ENCODE peak calls at places on chromosomes 3 and 15, in seven cellular contexts. One of them, this sample, is unnamed.
A peak's percentile ranks its signal among the peaks of the same experiment; 100 is the strongest.

GRCh38 chr3:50811893-50812292 is 137.2 kb downstream of the DOCK3 start:
- DNase-seq in AG04450: no peak
- DNase-seq in fibroblast of lung: no peak
- DNase-seq in mesothelial cell of epicardium: no peak
- DNase-seq in brain microvascular endothelial cell: no peak
- DNase-seq in OCI-LY7: no peak
- DNase-seq in GM13977: no peak
- DNase-seq in this sample: no peak

GRCh38 chr3:194836676-194837075 is 151.0 kb downstream of the FAM43A start:
- DNase-seq in AG04450: no peak
- DNase-seq in fibroblast of lung: no peak
- DNase-seq in mesothelial cell of epicardium: no peak
- DNase-seq in brain microvascular endothelial cell: no peak
- DNase-seq in OCI-LY7: no peak
- DNase-seq in GM13977: no peak
- DNase-seq in this sample: no peak

GRCh38 chr15:48644827-48645557 is 517 bp downstream of the FBN1 start:
- DNase-seq in AG04450: no peak
- DNase-seq in fibroblast of lung: peak; percentile 76
- DNase-seq in mesothelial cell of epicardium: peak; percentile 75
- DNase-seq in brain microvascular endothelial cell: no peak
- DNase-seq in OCI-LY7: no peak
- DNase-seq in GM13977: peak; percentile 73
- DNase-seq in this sample: peak; percentile 75

GRCh38 chr15:82100116-82100795 is 54.4 kb upstream of the MEX3B start:
- DNase-seq in AG04450: no peak
- DNase-seq in fibroblast of lung: peak; percentile 50
- DNase-seq in mesothelial cell of epicardium: no peak
- DNase-seq in brain microvascular endothelial cell: no peak
- DNase-seq in OCI-LY7: no peak
- DNase-seq in GM13977: no peak
- DNase-seq in this sample: no peak

GRCh38 chr3:149963485-149963884 is 7.2 kb downstream of the PFN2 start:
- DNase-seq in AG04450: no peak
- DNase-seq in fibroblast of lung: no peak
- DNase-seq in mesothelial cell of epicardium: no peak
- DNase-seq in brain microvascular endothelial cell: no peak
- DNase-seq in OCI-LY7: no peak
- DNase-seq in GM13977: no peak
- DNase-seq in this sample: no peak

GRCh38 chr3:87076951-87077350 is 86.0 kb upstream of the VGLL3 start:
- DNase-seq in AG04450: peak; percentile 42
- DNase-seq in fibroblast of lung: peak; percentile 81
- DNase-seq in mesothelial cell of epicardium: no peak
- DNase-seq in brain microvascular endothelial cell: peak; percentile 73
- DNase-seq in OCI-LY7: no peak
- DNase-seq in GM13977: no peak
- DNase-seq in this sample: no peak

GRCh38 chr3:16888785-16889607 is 4.2 kb downstream of the PLCL2 start:
- DNase-seq in AG04450: no peak
- DNase-seq in fibroblast of lung: no peak
- DNase-seq in mesothelial cell of epicardium: no peak
- DNase-seq in brain microvascular endothelial cell: no peak
- DNase-seq in OCI-LY7: peak; percentile 80
- DNase-seq in GM13977: peak; percentile 29
- DNase-seq in this sample: peak; percentile 49

GRCh38 chr15:60945196-60945595 is 283.9 kb downstream of the RORA start:
- DNase-seq in AG04450: no peak
- DNase-seq in fibroblast of lung: peak; percentile 11
- DNase-seq in mesothelial cell of epicardium: no peak
- DNase-seq in brain microvascular endothelial cell: no peak
- DNase-seq in OCI-LY7: no peak
- DNase-seq in GM13977: no peak
- DNase-seq in this sample: no peak

GRCh38 chr3:195110647-195111321 is 160.2 kb downstream of the XXYLT1 start:
- DNase-seq in AG04450: no peak
- DNase-seq in fibroblast of lung: peak; percentile 17
- DNase-seq in mesothelial cell of epicardium: no peak
- DNase-seq in brain microvascular endothelial cell: no peak
- DNase-seq in OCI-LY7: no peak
- DNase-seq in GM13977: no peak
- DNase-seq in this sample: no peak

GRCh38 chr15:38876211-38876610 is 311.6 kb upstream of the RASGRP1 start:
- DNase-seq in AG04450: no peak
- DNase-seq in fibroblast of lung: no peak
- DNase-seq in mesothelial cell of epicardium: no peak
- DNase-seq in brain microvascular endothelial cell: no peak
- DNase-seq in OCI-LY7: no peak
- DNase-seq in GM13977: no peak
- DNase-seq in this sample: no peak

GRCh38 chr15:38872732-38873131 is 308.1 kb upstream of the RASGRP1 start:
- DNase-seq in AG04450: no peak
- DNase-seq in fibroblast of lung: no peak
- DNase-seq in mesothelial cell of epicardium: no peak
- DNase-seq in brain microvascular endothelial cell: no peak
- DNase-seq in OCI-LY7: no peak
- DNase-seq in GM13977: no peak
- DNase-seq in this sample: no peak

GRCh38 chr15:38874464-38874863 is 309.9 kb upstream of the RASGRP1 start:
- DNase-seq in AG04450: no peak
- DNase-seq in fibroblast of lung: no peak
- DNase-seq in mesothelial cell of epicardium: no peak
- DNase-seq in brain microvascular endothelial cell: no peak
- DNase-seq in OCI-LY7: no peak
- DNase-seq in GM13977: no peak
- DNase-seq in this sample: no peak

GRCh38 chr15:38871638-38872037 is 307.0 kb upstream of the RASGRP1 start:
- DNase-seq in AG04450: no peak
- DNase-seq in fibroblast of lung: no peak
- DNase-seq in mesothelial cell of epicardium: no peak
- DNase-seq in brain microvascular endothelial cell: no peak
- DNase-seq in OCI-LY7: no peak
- DNase-seq in GM13977: no peak
- DNase-seq in this sample: no peak

GRCh38 chr15:38873151-38873550 is 308.5 kb upstream of the RASGRP1 start:
- DNase-seq in AG04450: no peak
- DNase-seq in fibroblast of lung: no peak
- DNase-seq in mesothelial cell of epicardium: no peak
- DNase-seq in brain microvascular endothelial cell: no peak
- DNase-seq in OCI-LY7: no peak
- DNase-seq in GM13977: no peak
- DNase-seq in this sample: no peak
- TF ChIP-seq CTCF in AG04450: no peak
- TF ChIP-seq CTCF in fibroblast of lung: peak; percentile 18
- TF ChIP-seq CTCF in mesothelial cell of epicardium: no peak
- TF ChIP-seq CTCF in brain microvascular endothelial cell: peak; percentile 11
- TF ChIP-seq CTCF in OCI-LY7: no peak
- TF ChIP-seq CTCF in GM13977: no peak
- TF ChIP-seq CTCF in this sample: no peak

GRCh38 chr3:55720614-55721013 is 233.5 kb upstream of the WNT5A start:
- DNase-seq in AG04450: no peak
- DNase-seq in fibroblast of lung: peak; percentile 61
- DNase-seq in mesothelial cell of epicardium: no peak
- DNase-seq in brain microvascular endothelial cell: peak; percentile 27
- DNase-seq in OCI-LY7: peak; percentile 72
- DNase-seq in GM13977: peak; percentile 50
- DNase-seq in this sample: peak; percentile 50
- TF ChIP-seq CTCF in AG04450: peak; percentile 49
- TF ChIP-seq CTCF in fibroblast of lung: peak; percentile 37
- TF ChIP-seq CTCF in mesothelial cell of epicardium: no peak
- TF ChIP-seq CTCF in brain microvascular endothelial cell: peak; percentile 58
- TF ChIP-seq CTCF in OCI-LY7: peak; percentile 74
- TF ChIP-seq CTCF in GM13977: peak; percentile 34
- TF ChIP-seq CTCF in this sample: no peak

DNA sequence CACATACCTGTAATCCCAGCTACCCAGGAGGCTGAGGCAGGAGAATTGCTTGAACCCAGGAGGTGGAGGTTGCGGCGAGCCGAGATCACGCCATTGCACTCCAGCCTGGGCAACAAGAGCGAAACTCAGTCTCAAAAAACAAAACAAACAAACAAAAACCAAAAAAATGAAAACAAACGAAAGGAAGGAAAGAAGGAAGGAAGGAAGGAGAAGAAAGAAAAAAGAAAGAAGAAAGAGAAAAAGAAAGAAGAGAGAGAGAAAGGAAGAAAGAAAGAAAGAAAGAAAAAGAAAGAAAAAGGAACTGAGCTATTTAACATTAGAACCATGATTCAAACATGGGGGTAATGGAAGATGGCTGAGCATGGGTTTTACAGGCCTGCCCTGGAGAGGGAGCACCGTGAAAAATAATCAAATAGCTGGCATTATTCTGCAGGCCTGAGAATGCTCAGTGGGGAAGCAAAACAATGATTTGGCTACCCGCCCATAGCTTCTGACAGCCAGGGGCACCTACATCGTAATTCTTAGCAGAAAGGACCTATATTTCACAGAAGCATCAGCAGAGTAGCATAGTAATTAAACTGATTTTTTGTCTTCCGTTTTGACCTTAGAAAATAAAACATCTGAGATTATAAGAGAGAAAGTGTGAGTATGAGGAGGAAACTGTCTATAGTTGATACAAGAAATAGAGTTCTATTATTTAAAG is 37.7 kb downstream of the BFSP2 start:
- DNase-seq in AG04450: no peak
- DNase-seq in fibroblast of lung: peak; percentile 10
- DNase-seq in mesothelial cell of epicardium: no peak
- DNase-seq in brain microvascular endothelial cell: no peak
- DNase-seq in OCI-LY7: no peak
- DNase-seq in GM13977: no peak
- DNase-seq in this sample: no peak
- TF ChIP-seq CTCF in AG04450: peak; percentile 30
- TF ChIP-seq CTCF in fibroblast of lung: peak; percentile 10
- TF ChIP-seq CTCF in mesothelial cell of epicardium: no peak
- TF ChIP-seq CTCF in brain microvascular endothelial cell: peak; percentile 20
- TF ChIP-seq CTCF in OCI-LY7: peak; percentile 37
- TF ChIP-seq CTCF in GM13977: no peak
- TF ChIP-seq CTCF in this sample: no peak

GRCh38 chr15:89406218-89406716 is 71.6 kb upstream of the POLG start:
- DNase-seq in AG04450: no peak
- DNase-seq in fibroblast of lung: no peak
- DNase-seq in mesothelial cell of epicardium: no peak
- DNase-seq in brain microvascular endothelial cell: no peak
- DNase-seq in OCI-LY7: no peak
- DNase-seq in GM13977: no peak
- DNase-seq in this sample: peak; percentile 24

GRCh38 chr15:89409184-89409992 is 74.8 kb upstream of the POLG start:
- DNase-seq in AG04450: no peak
- DNase-seq in fibroblast of lung: no peak
- DNase-seq in mesothelial cell of epicardium: no peak
- DNase-seq in brain microvascular endothelial cell: no peak
- DNase-seq in OCI-LY7: no peak
- DNase-seq in GM13977: no peak
- DNase-seq in this sample: no peak

GRCh38 chr15:89404023-89404422 is 69.4 kb upstream of the POLG start:
- DNase-seq in AG04450: no peak
- DNase-seq in fibroblast of lung: no peak
- DNase-seq in mesothelial cell of epicardium: no peak
- DNase-seq in brain microvascular endothelial cell: no peak
- DNase-seq in OCI-LY7: no peak
- DNase-seq in GM13977: no peak
- DNase-seq in this sample: no peak

GRCh38 chr15:89408512-89409183 is 74.0 kb upstream of the POLG start:
- DNase-seq in AG04450: no peak
- DNase-seq in fibroblast of lung: peak; percentile 21
- DNase-seq in mesothelial cell of epicardium: no peak
- DNase-seq in brain microvascular endothelial cell: no peak
- DNase-seq in OCI-LY7: no peak
- DNase-seq in GM13977: no peak
- DNase-seq in this sample: peak; percentile 20

GRCh38 chr15:89406756-89407650 is 72.4 kb upstream of the POLG start:
- DNase-seq in AG04450: no peak
- DNase-seq in fibroblast of lung: no peak
- DNase-seq in mesothelial cell of epicardium: no peak
- DNase-seq in brain microvascular endothelial cell: no peak
- DNase-seq in OCI-LY7: no peak
- DNase-seq in GM13977: no peak
- DNase-seq in this sample: peak; percentile 20
- TF ChIP-seq CTCF in AG04450: no peak
- TF ChIP-seq CTCF in fibroblast of lung: no peak
- TF ChIP-seq CTCF in mesothelial cell of epicardium: no peak
- TF ChIP-seq CTCF in brain microvascular endothelial cell: peak; percentile 29
- TF ChIP-seq CTCF in OCI-LY7: no peak
- TF ChIP-seq CTCF in GM13977: no peak
- TF ChIP-seq CTCF in this sample: no peak

GRCh38 chr3:48399387-48400172 is 27.6 kb downstream of the FBXW12 start:
- DNase-seq in AG04450: no peak
- DNase-seq in fibroblast of lung: no peak
- DNase-seq in mesothelial cell of epicardium: no peak
- DNase-seq in brain microvascular endothelial cell: no peak
- DNase-seq in OCI-LY7: no peak
- DNase-seq in GM13977: peak; percentile 15
- DNase-seq in this sample: peak; percentile 5
- TF ChIP-seq CTCF in AG04450: no peak
- TF ChIP-seq CTCF in fibroblast of lung: no peak
- TF ChIP-seq CTCF in mesothelial cell of epicardium: no peak
- TF ChIP-seq CTCF in brain microvascular endothelial cell: no peak
- TF ChIP-seq CTCF in OCI-LY7: no peak
- TF ChIP-seq CTCF in GM13977: no peak
- TF ChIP-seq CTCF in this sample: no peak

DNA sequence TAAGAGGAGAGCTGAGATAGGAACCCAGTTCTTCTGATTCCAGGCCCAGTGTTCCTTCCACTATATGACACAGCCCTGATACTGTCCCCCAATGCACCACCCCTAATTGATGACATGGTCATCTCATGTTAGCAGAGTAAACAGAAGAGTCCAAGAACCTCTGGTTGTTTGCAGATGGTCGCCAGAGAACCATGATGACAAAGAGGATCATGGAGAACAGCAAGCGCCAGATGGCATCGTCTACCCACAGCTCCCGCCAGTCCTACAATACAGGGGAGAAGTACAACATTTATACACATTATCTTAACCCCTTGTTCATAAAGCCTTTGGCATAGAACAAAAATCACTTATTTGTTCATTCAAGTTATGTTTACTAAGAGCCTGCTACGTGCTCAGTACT is 18.5 kb upstream of the VPS39 start:
- DNase-seq in AG04450: no peak
- DNase-seq in fibroblast of lung: no peak
- DNase-seq in mesothelial cell of epicardium: no peak
- DNase-seq in brain microvascular endothelial cell: no peak
- DNase-seq in OCI-LY7: no peak
- DNase-seq in GM13977: no peak
- DNase-seq in this sample: no peak
- TF ChIP-seq CTCF in AG04450: no peak
- TF ChIP-seq CTCF in fibroblast of lung: no peak
- TF ChIP-seq CTCF in mesothelial cell of epicardium: no peak
- TF ChIP-seq CTCF in brain microvascular endothelial cell: no peak
- TF ChIP-seq CTCF in OCI-LY7: no peak
- TF ChIP-seq CTCF in GM13977: no peak
- TF ChIP-seq CTCF in this sample: no peak